ENCODE peak calls at places on chromosomes 3 and 15, in four cellular contexts. S is gastrocnemius medialis, W is transverse colon, X is prostate gland. A is an unnamed sample.

GRCh38 chr15:95684126-95684525 is 646.4 kb upstream of the NR2F2 start:
- DNase-seq in W (no peak), X (no peak), S (no peak), A (no peak)

GRCh38 chr3:94395851-94396250 is 333.0 kb downstream of the NSUN3 start:
- DNase-seq in S (no peak), X (no peak), W (no peak), A (no peak)

GRCh38 chr3:41141431-41142164 is 57.7 kb upstream of the CTNNB1 start:
- DNase-seq in W (no peak), S (no peak), X (no peak), A (no peak)

GRCh38 chr3:69104585-69104984 is 17.8 kb downstream of the LMOD3 start:
- DNase-seq in X (no peak), W (no peak), S (no peak), A (no peak)

GRCh38 chr15:60616628-60617027 is 137.7 kb upstream of the ICE2 start:
- DNase-seq in S (no peak), X (no peak), W (no peak), A (no peak)

GRCh38 chr3:191431160-191431822 is 29.7 kb upstream of the PYDC2 start:
- DNase-seq in W (no peak), S (no peak), X (no peak), A (no peak)

GRCh38 chr15:60407406-60407805 is 9.6 kb upstream of the ANXA2 start:
- DNase-seq in X (no peak), W (no peak), S (no peak), A (no peak)

GRCh38 chr3:140152851-140153640 is 218.1 kb downstream of the CLSTN2 start:
- DNase-seq in X (no peak), S (no peak), W (no peak), A (no peak)

GRCh38 chr15:42819781-42820180 is 82.9 kb upstream of the CDAN1 start:
- DNase-seq in X (no peak), S (no peak), W (no peak), A (no peak)

GRCh38 chr3:31978553-31978952 is 2.5 kb downstream of the OSBPL10 start:
- DNase-seq in S (no peak), W (no peak), X (no peak), A (no peak)

GRCh38 chr3:43093006-43093405 is 12.9 kb downstream of the POMGNT2 start:
- DNase-seq in S (no peak), X (no peak), W (no peak), A (no peak)

GRCh38 chr3:60079076-60079475 is 1029.3 kb upstream of the CFAP20DC start:
- DNase-seq in S (no peak), W (no peak), X (no peak), A (no peak)

DNA sequence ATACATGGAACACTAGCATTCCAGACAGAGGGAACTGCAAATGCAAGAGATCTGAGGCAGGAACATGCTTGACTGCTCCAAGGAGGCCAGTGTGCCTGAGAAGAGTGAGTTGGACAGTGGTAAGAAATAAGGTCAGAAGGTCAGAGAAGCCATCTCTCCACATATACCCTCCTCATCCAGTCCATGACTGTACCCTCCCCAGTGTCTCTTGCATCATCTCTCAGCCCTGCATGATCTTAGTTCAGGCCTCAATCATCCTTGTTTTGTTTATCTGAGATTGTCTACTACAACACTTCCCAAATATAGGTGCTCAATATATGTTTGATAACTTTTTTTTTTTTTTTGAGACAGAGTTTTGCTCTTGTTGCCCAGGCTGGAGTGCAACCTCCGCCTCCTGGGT is 5.5 kb upstream of the RSL24D1 start:
- DNase-seq in W (no peak), X (no peak), S (no peak), A (no peak)
- TF ChIP-seq POLR2A in W (no peak), X (no peak), S (no peak), A (no peak)

DNA sequence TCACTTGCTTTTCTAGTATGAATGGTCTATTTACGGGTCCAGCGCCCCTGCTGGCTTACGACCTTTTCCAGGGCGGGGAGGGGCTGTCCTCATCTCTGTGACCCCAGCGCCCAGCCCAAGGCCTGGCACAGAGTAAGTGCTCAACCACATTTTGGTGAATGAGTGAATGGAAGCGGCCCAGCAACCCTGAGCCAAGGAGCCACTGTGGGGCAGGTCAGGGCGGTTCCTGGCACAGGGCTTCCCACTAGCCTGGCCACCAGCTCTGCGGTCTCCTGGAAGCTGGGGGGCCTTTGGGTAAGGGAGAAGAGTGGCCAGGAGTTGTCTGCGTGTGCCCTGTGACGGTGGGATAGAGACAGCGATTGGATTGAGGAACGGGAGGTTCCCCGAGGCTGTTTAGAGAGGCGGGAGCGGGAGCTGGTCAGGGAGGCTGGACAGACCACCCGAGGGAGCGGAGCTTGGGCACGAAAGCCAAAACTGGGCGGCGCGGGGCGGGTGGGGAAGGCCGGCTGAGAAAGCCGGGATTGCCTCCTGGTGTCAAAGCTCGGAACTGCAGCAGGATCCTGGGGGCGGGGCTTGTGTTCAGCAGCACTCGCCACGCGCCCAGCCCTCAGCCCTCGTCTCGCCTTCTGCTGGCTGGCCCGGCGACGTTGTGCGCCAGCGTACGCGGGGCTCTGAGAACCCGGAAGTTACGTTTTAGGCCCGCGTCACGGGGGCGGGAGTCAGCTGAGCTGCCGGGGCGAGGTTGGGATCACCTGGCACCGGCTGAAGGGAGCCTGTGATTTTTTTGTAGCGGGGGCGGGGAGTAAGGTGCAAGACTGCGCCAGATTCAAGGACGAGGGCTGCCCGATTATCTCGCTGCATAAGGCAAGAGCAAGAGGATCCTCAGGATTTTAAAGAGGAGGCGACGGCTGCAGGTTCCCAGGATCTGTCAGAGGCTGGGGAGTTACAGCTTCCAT is at the start of gene VPS18:
- DNase-seq in S (peak), X (peak), W (peak), A (peak)
- TF ChIP-seq POLR2A in S (peak), X (peak), W (peak), A (peak)

DNA sequence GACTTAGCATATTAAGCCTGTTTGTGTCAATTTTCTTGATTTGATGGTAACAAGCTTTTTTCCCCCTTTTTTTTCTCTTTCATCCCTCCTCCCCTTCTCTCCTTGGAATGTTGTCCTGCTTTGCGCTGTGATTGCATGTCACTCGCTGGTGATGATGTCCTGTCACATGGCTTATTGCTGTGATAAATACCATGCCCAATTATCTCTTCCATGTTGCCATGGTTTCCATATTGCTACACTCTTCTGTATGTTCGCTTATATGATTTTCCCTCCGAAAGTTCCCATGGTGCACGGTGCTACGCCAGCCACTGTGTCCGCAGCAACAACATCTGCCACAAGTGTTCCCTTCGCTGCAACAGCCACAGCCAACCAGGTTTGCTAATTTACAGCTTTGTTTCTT is 187.3 kb downstream of the MBNL1 start:
- DNase-seq in X (no peak), W (no peak), S (no peak), A (no peak)
- TF ChIP-seq POLR2A in X (no peak), W (no peak), S (no peak), A (no peak)

DNA sequence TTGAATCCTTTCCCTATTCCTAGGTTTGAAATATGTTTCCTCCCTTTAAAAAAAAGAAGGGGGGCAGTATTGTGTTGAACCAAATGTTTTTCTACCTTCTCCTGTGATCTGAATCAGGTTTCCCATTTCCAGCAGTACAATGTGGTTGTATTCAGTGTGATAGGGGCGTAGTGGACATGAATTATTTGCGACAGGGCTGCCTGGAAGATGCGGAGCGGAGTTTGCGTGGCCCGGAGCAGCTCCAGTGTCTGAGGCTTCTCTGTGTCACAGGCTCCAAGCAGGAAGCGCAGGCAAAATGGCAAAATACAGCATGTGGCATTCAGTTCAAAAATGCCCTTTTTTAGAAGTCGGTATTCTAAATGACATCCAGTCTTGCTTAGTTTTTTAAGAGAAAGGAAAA is 154.4 kb downstream of the PGPEP1L start:
- DNase-seq in X (peak), W (peak), S (peak), A (peak)
- TF ChIP-seq POLR2A in X (peak), W (no peak), S (no peak), A (no peak)

DNA sequence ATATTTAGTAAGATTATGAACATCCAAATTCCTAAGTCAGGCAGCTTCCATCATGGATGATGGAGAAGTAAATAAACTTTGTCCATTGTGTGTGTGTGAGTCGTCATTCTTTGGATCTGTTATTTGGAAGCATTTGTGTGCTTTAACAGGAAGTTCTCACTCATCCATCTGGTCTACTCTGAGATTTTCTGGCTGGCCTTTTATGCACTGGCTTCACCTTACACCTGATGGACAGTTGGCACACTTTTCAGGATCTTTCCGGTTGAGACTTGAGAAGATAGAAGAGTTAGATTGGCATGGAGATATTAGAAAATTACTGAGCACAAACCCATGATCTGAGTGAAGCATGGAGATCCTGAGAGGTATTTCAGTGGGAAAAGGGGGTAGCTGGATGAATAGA is 12.6 kb downstream of the SYNPR start:
- DNase-seq in W (no peak), X (no peak), S (no peak), A (no peak)
- TF ChIP-seq POLR2A in W (no peak), X (no peak), S (no peak), A (no peak)

DNA sequence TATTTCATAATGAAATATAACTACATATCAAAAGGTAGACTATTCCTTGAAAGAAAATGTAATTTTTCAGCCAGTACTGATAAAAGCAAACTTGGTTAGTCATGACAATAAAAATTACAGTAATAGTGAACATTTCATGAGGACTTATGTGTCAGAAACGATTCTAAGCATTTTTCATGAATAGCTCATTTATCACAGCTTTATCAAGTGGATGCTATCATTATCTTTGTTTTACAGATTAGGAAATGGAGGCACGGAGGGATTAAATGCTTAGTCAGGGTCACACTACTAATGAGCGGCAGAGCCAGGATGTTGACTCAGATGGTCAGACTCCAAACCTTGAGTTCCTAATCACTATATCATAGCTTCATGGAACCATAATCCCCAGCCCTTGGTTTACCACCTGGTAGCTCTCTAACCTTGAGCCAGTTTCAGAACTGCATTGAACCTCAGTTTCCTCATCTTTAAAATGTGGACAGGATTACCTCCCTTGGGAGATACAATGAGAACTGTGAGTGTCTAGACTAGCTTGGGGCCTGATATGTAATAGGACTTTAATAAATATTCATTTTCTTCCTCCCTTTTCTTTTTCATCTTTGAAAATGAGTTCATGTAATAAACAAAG is 85.4 kb downstream of the TNIK start:
- DNase-seq in X (no peak), S (no peak), W (no peak), A (no peak)
- TF ChIP-seq POLR2A in X (no peak), S (no peak), W (no peak), A (no peak)